ENCODE peak calls at places on chromosome 18, in five cellular contexts. P is DND-41, Q is astrocyte, E is GM23338, U is NT2/D1. Y is an unnamed sample. For H3K4me1, the result is how much of the 10 kb centered on the place peaks cover.

GRCh38 chr18:32750328-32750727 is 22.5 kb downstream of the KLHL14 start:
- DNase-seq in U (no peak), P (no peak), E (no peak), Q (no peak), Y (no peak)

GRCh38 chr18:51361130-51361860 is 163.8 kb upstream of the MEX3C start:
- DNase-seq in Q (no peak), U (no peak), E (no peak), P (no peak), Y (no peak)

GRCh38 chr18:5452943-5453342 is 90.9 kb downstream of the EPB41L3 start:
- DNase-seq in Q (no peak), U (no peak), P (no peak), E (no peak), Y (no peak)

GRCh38 chr18:25233582-25234362 is 118.2 kb downstream of the ZNF521 start:
- DNase-seq in U (no peak), P (no peak), Q (peak), E (no peak), Y (no peak)

GRCh38 chr18:68574311-68574710 is 140.6 kb downstream of the TMX3 start:
- DNase-seq in P (no peak), E (no peak), U (no peak), Q (no peak), Y (no peak)

GRCh38 chr18:78309945-78310344 is 669.7 kb upstream of the SALL3 start:
- DNase-seq in E (no peak), U (no peak), Q (no peak), P (no peak), Y (no peak)

GRCh38 chr18:25621682-25622081 is 269.7 kb upstream of the ZNF521 start:
- DNase-seq in P (no peak), U (no peak), Q (no peak), E (no peak), Y (no peak)

GRCh38 chr18:74731097-74731496 is 133.4 kb downstream of the ZNF407 start:
- DNase-seq in E (no peak), U (no peak), P (no peak), Q (peak), Y (no peak)

GRCh38 chr18:37778417-37779165 is 213.0 kb upstream of the CELF4 start:
- DNase-seq in P (peak), U (peak), E (peak), Q (no peak), Y (no peak)

GRCh38 chr18:11322716-11323115 is 173.3 kb upstream of the PIEZO2 start:
- DNase-seq in Q (no peak), E (peak), U (no peak), P (no peak), Y (no peak)

GRCh38 chr18:75317723-75318122 is 107.1 kb downstream of the TSHZ1 start:
- DNase-seq in Q (no peak), E (no peak), P (no peak), U (no peak), Y (no peak)

GRCh38 chr18:32389868-32390267 is 80.8 kb downstream of the GAREM1 start:
- DNase-seq in U (no peak), P (no peak), Q (no peak), E (no peak), Y (no peak)

GRCh38 chr18:13455960-13456471 is 237.5 kb downstream of the LDLRAD4 start:
- DNase-seq in E (no peak), P (peak), U (no peak), Q (no peak), Y (peak)

GRCh38 chr18:59837586-59837985 is 62.2 kb upstream of the PMAIP1 start:
- DNase-seq in U (peak), E (peak), P (peak), Q (peak), Y (peak)

GRCh38 chr18:73556904-73557303 is 590.7 kb downstream of the FBXO15 start:
- DNase-seq in P (no peak), E (no peak), Q (no peak), U (no peak), Y (no peak)

GRCh38 chr18:28095041-28095440 is 81.9 kb downstream of the CDH2 start:
- DNase-seq in P (no peak), Q (peak), U (no peak), E (no peak), Y (no peak)

GRCh38 chr18:69326094-69326493 is 74.6 kb upstream of the DOK6 start:
- DNase-seq in E (no peak), Q (no peak), P (no peak), U (no peak), Y (no peak)

GRCh38 chr18:72867721-72868665 is at the start of gene NETO1:
- DNase-seq in Q (no peak), P (peak), U (no peak), E (peak), Y (no peak)

GRCh38 chr18:58895385-58895784 is 30.7 kb downstream of the ZNF532 start:
- DNase-seq in E (no peak), P (no peak), Q (no peak), U (no peak), Y (no peak)

GRCh38 chr18:67132919-67133318 is 383.6 kb downstream of the DSEL start:
- DNase-seq in P (no peak), E (no peak), U (no peak), Q (no peak), Y (no peak)

GRCh38 chr18:76494181-76494540 is 881 bp downstream of the ZNF516 start:
- DNase-seq in Q (peak), U (no peak), E (peak), P (no peak), Y (no peak)

GRCh38 chr18:78731423-78732032 is 248.1 kb upstream of the SALL3 start:
- DNase-seq in Q (no peak), P (no peak), U (no peak), E (no peak), Y (no peak)

GRCh38 chr18:2551425-2551824 is 19.9 kb downstream of the METTL4 start:
- DNase-seq in E (no peak), P (no peak), Q (no peak), U (no peak), Y (no peak)

GRCh38 chr18:10289265-10289664 is 165.2 kb upstream of the APCDD1 start:
- DNase-seq in Q (no peak), E (no peak), U (no peak), P (no peak), Y (no peak)

GRCh38 chr18:40980171-40980570 is 974.9 kb upstream of the PIK3C3 start:
- DNase-seq in P (no peak), E (no peak), U (no peak), Q (peak), Y (no peak)

GRCh38 chr18:2111456-2111855 is 459.8 kb downstream of the METTL4 start:
- DNase-seq in U (no peak), Q (peak), E (no peak), P (no peak), Y (no peak)

GRCh38 chr18:76958692-76959341 is 136.5 kb downstream of the ZNF236 start:
- DNase-seq in Q (no peak), P (no peak), U (no peak), E (no peak), Y (no peak)

GRCh38 chr18:62426191-62426488 is 96.7 kb upstream of the ZCCHC2 start:
- DNase-seq in E (no peak), P (no peak), U (no peak), Q (no peak), Y (no peak)

GRCh38 chr18:10329116-10329515 is 125.3 kb upstream of the APCDD1 start:
- DNase-seq in U (no peak), Q (peak), P (no peak), E (no peak), Y (no peak)

GRCh38 chr18:35756506-35757117 is 175.1 kb downstream of the GALNT1 start:
- DNase-seq in P (peak), U (peak), E (peak), Q (peak), Y (peak)

GRCh38 chr18:57075716-57076400 is 71.0 kb upstream of the BOD1L2 start:
- DNase-seq in P (no peak), E (peak), U (no peak), Q (no peak), Y (no peak)

GRCh38 chr18:12474876-12475275 is 67.1 kb downstream of the PRELID3A start:
- DNase-seq in U (no peak), P (no peak), Q (no peak), E (no peak), Y (no peak)

GRCh38 chr18:7568426-7568825 is 1.3 kb downstream of the PTPRM start:
- DNase-seq in Q (peak), P (no peak), U (no peak), E (peak), Y (peak)

GRCh38 chr18:33951031-33951430 is 273.7 kb downstream of the NOL4 start:
- DNase-seq in U (no peak), Q (peak), P (no peak), E (no peak), Y (no peak)

GRCh38 chr18:61551586-61551985 is 218.4 kb downstream of the CDH20 start:
- DNase-seq in E (peak), U (peak), Q (peak), P (peak), Y (no peak)

GRCh38 chr18:6022840-6023239 is 127.5 kb upstream of the TMEM200C start:
- DNase-seq in P (no peak), Q (peak), E (peak), U (peak), Y (no peak)

DNA sequence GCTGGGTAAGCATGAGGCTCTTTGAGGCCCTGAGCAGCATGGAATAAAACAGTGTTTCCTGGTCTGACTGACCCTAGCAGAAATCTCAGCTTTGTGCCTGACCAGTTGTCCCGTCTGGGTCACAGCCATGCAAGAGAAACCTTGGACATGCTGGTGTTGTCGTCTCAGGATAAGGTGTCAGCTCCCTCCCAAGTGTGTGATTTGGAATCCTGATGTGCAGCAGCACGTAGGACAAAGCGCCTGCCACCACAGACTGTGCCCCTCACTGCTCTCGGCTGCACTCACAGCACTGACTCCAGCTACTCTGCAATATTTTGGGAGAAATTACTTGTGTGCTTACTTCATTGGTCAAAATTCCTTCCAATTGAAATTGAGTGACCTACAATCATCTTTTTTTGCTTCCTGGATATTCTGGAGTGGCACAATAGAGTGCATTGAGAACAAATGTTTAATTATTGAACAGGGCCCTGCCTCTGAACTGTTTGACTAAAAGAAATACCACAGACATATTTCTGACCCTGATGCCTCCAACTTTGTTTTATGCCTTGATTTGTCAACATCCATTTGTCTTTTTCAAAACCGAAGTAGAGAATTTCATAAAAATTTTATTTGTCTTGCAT is 352.4 kb downstream of the SOCS6 start:
- DNase-seq in P (no peak), Q (no peak), U (no peak), E (no peak), Y (no peak)
- H3K4me1 ChIP-seq in P (under half), Q (under half), U (under half), E (under half), Y (under half)

GRCh38 chr18:80012714-80013113 is 21.5 kb upstream of the RBFA start:
- DNase-seq in P (no peak), Q (no peak), E (no peak), U (no peak), Y (no peak)
- H3K4me1 ChIP-seq in P (under half), Q (under half), E (under half), U (under half), Y (under half)

DNA sequence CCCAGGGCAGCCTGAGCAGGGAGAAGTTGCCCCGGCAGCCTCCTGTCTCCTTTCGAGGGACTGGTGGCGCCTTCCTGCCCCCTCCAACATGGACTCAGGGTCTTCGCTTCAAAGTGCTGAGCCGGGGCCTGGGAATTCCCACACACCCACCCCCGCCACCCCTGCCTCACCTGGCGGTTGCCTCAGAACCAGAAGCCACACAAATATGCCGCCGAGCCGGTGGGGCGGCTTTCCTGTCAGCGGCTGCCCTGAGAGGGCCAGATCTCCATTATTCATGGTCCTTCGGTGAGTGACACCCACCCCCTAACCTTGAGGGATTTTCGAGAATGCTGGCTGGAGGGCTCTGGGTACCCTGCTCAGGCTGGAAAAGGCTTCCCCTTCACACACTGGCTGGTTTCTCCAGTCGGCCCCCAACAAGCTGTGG is 71.7 kb downstream of the SMAD7 start:
- DNase-seq in P (no peak), E (peak), U (no peak), Q (no peak), Y (no peak)
- H3K4me1 ChIP-seq in P (under half), E (under half), U (under half), Q (under half), Y (under half)

GRCh38 chr18:24016643-24017042 is 2.1 kb downstream of the TTC39C start:
- DNase-seq in E (peak), Q (no peak), P (no peak), U (no peak), Y (no peak)

GRCh38 chr18:24014986-24015896 is 687 bp downstream of the TTC39C start:
- DNase-seq in U (no peak), P (peak), E (peak), Q (peak), Y (no peak)

GRCh38 chr18:24018299-24018910 is 3.9 kb downstream of the TTC39C start:
- DNase-seq in P (no peak), U (no peak), E (peak), Q (no peak), Y (no peak)

GRCh38 chr18:24014062-24014985 is at the start of gene TTC39C:
- DNase-seq in U (no peak), P (peak), E (peak), Q (peak), Y (peak)

DNA sequence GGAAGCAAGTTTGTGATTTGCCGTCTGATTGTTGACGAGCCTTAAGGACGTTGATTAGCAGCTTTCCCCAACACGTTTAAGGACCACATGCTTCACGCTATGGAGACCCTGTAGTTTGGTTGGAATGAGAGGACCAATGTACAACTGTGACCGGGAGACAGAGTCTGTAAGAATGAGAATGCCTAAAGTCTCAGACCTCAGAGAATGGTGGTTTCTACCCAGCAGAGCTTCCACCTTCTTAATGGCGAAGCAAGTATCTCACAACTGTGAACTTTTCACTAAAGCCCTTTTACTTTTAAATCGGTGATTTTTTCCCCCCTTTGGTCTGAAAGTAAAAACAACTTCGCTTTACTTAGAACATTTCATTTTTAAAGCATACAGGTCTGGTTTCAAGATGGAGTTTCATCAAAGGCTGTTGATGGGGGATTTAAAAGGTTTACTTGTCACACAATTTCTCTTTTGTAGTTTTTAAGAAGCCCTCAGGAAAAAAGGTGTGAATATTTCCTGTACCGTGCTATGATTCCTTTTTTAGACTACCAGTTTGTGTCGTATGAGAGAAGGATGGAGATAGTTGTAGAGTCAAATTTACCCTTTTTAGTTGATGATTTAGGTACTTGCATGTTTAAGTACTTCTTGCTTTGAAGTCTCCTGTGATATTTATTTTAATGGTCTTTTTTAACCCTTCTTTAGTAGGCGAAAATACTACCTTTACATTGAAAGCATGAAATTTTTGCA is 1.5 kb downstream of the TTC39C start:
- DNase-seq in E (no peak), U (no peak), Q (no peak), P (no peak), Y (no peak)
- H3K4me1 ChIP-seq in E (half or more), U (under half), Q (under half), P (half or more), Y (half or more)

DNA sequence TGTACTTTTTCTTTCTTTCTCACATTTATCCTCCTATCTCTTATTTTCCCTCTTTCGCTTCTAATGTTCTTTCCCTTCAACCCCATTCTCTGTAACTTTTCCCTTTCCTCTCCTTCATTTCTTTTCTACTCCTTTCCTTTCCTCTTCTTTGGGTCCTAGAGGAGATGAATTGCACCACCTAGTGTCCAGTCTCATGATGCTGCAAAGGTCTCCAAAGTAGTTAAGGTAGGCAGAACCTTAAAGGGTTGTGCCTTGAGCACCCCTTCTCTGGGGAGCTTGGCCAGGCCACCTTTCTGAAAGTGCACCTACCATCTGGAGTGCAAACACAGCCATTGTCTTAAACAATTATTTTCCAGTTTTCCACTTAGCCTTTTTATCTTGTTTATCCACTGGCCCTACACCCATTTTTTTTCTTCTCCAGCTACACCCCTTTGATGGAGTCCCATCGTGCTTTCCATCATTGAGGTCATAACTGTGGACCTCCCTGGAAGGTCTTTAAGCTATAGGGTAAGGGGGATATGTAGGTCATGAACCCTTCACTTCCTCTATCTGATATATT is 156.0 kb downstream of the ESCO1 start:
- DNase-seq in P (peak), Q (peak), E (peak), U (peak), Y (no peak)
- H3K4me1 ChIP-seq in P (under half), Q (under half), E (under half), U (under half), Y (under half)

DNA sequence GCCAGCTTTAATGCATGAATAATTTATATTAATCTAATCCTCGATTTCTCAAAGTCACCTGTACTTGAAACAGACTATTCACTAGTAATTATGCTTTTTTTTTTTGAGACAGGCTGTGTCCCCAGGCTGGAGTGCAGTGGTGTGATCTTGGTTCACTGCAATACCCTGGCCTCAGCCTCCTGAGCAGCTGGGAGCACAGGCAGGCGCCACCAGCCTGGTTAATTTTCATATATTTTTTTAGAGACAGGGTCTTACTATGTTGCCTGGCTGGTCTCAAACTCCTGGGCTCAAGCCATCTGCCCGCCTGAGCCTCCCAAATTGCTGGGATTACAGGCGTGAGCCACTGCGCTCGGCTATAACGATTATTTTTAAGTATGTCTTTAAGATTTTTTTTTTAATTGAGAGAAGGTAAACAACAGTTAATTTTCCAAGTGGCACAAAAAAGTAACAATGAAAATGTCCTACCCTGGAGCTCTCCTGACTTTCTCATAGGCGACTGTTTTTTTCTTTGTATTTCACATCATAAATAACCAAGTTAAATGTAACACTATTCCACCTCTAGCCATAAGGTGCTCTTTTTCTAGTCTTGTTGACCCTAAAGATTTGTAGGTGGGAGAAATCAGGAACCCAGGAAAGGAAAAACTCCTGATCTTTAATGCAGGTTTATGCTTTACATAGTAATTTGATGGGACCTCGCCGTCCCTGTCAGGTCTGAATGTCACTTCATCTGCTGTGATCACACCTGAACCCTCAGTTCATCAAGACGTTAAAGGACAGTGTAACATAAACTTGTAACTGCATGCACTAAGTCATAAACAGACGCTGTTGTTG is 1.3 kb upstream of the ANKRD12 start:
- DNase-seq in P (no peak), Q (no peak), E (no peak), U (peak), Y (no peak)
- H3K4me1 ChIP-seq in P (under half), Q (under half), E (under half), U (under half), Y (half or more)

GRCh38 chr18:3599235-3599634 is 149.3 kb downstream of the TGIF1 start:
- DNase-seq in P (no peak), E (no peak), Q (no peak), U (no peak), Y (no peak)
- H3K4me1 ChIP-seq in P (half or more), E (under half), Q (half or more), U (under half), Y (half or more)

Y was measured in CD4-positive, alpha-beta memory T cell.